ENCODE peak calls at places on chromosomes 5 and 9, in eight cellular contexts. B is PC-9, E is pulmonary artery endothelial cell, F is epithelial cell of prostate, O is HFF-Myc, N is GM12865, Q is mammary epithelial cell, X is HT-29. C is an unnamed sample.

GRCh38 chr9:134502261-134503211 is 139.1 kb upstream of the COL5A1 start:
- DNase-seq in Q (peak), F (no peak), O (peak), E (no peak), X (peak), B (peak), N (no peak), C (peak)

GRCh38 chr5:145847499-145848497 is 12.7 kb upstream of the PRELID2 start:
- DNase-seq in Q (peak), X (peak), B (peak), E (no peak), F (peak), N (no peak), O (peak), C (peak)

GRCh38 chr9:85014292-85014691 is 344.8 kb downstream of the NTRK2 start:
- DNase-seq in F (no peak), X (no peak), B (no peak), N (no peak), Q (no peak), E (no peak), O (no peak), C (no peak)

GRCh38 chr5:131156971-131157370 is 8.1 kb downstream of the HINT1 start:
- DNase-seq in E (no peak), X (no peak), O (no peak), N (no peak), B (no peak), F (no peak), Q (no peak), C (no peak)

GRCh38 chr5:154653418-154653763 is 101.8 kb upstream of the LARP1 start:
- DNase-seq in F (no peak), O (no peak), X (peak), B (no peak), Q (no peak), E (no peak), N (no peak), C (no peak)

GRCh38 chr9:36956908-36957307 is 77.2 kb downstream of the PAX5 start:
- DNase-seq in B (no peak), F (no peak), Q (no peak), E (no peak), N (no peak), X (no peak), O (no peak), C (no peak)

GRCh38 chr9:89593776-89594427 is 10.9 kb upstream of the GADD45G start:
- DNase-seq in N (peak), E (no peak), O (no peak), X (peak), F (no peak), B (peak), Q (peak), C (peak)

GRCh38 chr9:37753489-37754190 is at the start of gene TRMT10B:
- DNase-seq in O (no peak), B (peak), X (peak), N (peak), F (no peak), Q (peak), E (peak), C (peak)

GRCh38 chr5:30438785-30439184 is 754.7 kb upstream of the CDH6 start:
- DNase-seq in O (no peak), N (no peak), F (no peak), Q (no peak), E (no peak), X (no peak), B (no peak), C (no peak)

GRCh38 chr5:88881566-88881965 is 1.4 kb downstream of the MEF2C start:
- DNase-seq in O (no peak), Q (no peak), X (no peak), E (no peak), B (no peak), F (no peak), N (peak), C (no peak)

GRCh38 chr5:3142261-3143027 is 391.0 kb upstream of the IRX2 start:
- DNase-seq in F (no peak), X (no peak), N (no peak), O (no peak), Q (no peak), B (no peak), E (no peak), C (no peak)

GRCh38 chr9:88706193-88707112 is 171.5 kb downstream of the NXNL2 start:
- DNase-seq in F (no peak), Q (no peak), E (no peak), O (no peak), N (no peak), B (no peak), X (no peak), C (no peak)

GRCh38 chr5:112004867-112005532 is 248.0 kb upstream of the NREP start:
- DNase-seq in B (no peak), O (peak), N (peak), Q (peak), E (no peak), F (no peak), X (no peak), C (peak)

GRCh38 chr5:140868721-140869554 is at the start of gene PCDHA11:
- DNase-seq in X (peak), B (no peak), N (no peak), E (no peak), F (no peak), Q (no peak), O (no peak), C (peak)

GRCh38 chr5:54171645-54172384 is 138.6 kb downstream of the ARL15 start:
- DNase-seq in B (no peak), E (peak), X (no peak), O (no peak), N (no peak), F (peak), Q (peak), C (peak)

GRCh38 chr5:104513621-104514020 is 951.0 kb upstream of the NUDT12 start:
- DNase-seq in F (no peak), N (no peak), Q (no peak), B (no peak), O (no peak), X (peak), E (no peak), C (peak)

GRCh38 chr5:107241841-107242240 is 428.9 kb downstream of the EFNA5 start:
- DNase-seq in B (no peak), E (no peak), N (no peak), O (no peak), Q (no peak), F (no peak), X (no peak), C (no peak)

GRCh38 chr5:89871906-89872305 is 537.6 kb downstream of the CETN3 start:
- DNase-seq in N (no peak), E (no peak), B (no peak), Q (no peak), X (no peak), O (no peak), F (no peak), C (no peak)

GRCh38 chr9:76989501-76989900 is 30.0 kb upstream of the FOXB2 start:
- DNase-seq in O (no peak), F (no peak), Q (no peak), E (no peak), X (no peak), B (no peak), N (no peak), C (no peak)

GRCh38 chr5:143426437-143426991 is 23.0 kb upstream of the NR3C1 start:
- DNase-seq in Q (no peak), X (no peak), O (no peak), E (no peak), N (peak), B (no peak), F (no peak), C (no peak)

GRCh38 chr5:1227669-1228068 is 2.5 kb downstream of the SLC6A18 start:
- DNase-seq in F (no peak), O (no peak), Q (no peak), E (no peak), X (peak), N (no peak), B (peak), C (no peak)

GRCh38 chr9:98654247-98654646 is 54.5 kb downstream of the GABBR2 start:
- DNase-seq in B (no peak), E (no peak), F (peak), X (no peak), O (peak), Q (no peak), N (no peak), C (no peak)

GRCh38 chr5:74613283-74613682 is 27.2 kb downstream of the ENC1 start:
- DNase-seq in X (no peak), N (no peak), O (no peak), B (no peak), Q (no peak), E (no peak), F (no peak), C (no peak)

GRCh38 chr9:113322671-113323070 is 17.4 kb downstream of the WDR31 start:
- DNase-seq in E (no peak), O (no peak), Q (no peak), N (no peak), F (no peak), X (no peak), B (no peak), C (no peak)